ENCODE peak calls at places on chromosomes 7 and 10, in eight cellular contexts. One of them, this sample, is unnamed.

GRCh38 chr10:35386594-35387174 is 50.4 kb downstream of the CCNY start:
- DNase-seq in GM23338: no peak
- DNase-seq in HepG2: peak; percentile 32
- DNase-seq in GM12878: no peak
- DNase-seq in K562: peak; percentile 58
- DNase-seq in Panc1: no peak
- DNase-seq in SK-N-SH: peak; percentile 40
- DNase-seq in HCT116: no peak
- DNase-seq in this sample: no peak

GRCh38 chr7:116341222-116341907 is 131.0 kb downstream of the TES start:
- DNase-seq in Panc1: no peak
- DNase-seq in HCT116: no peak
- DNase-seq in SK-N-SH: no peak
- DNase-seq in K562: peak; percentile 32
- DNase-seq in GM12878: no peak
- DNase-seq in HepG2: no peak
- DNase-seq in GM23338: no peak
- DNase-seq in this sample: no peak

GRCh38 chr7:17937506-17938115 is 2.7 kb downstream of the SNX13 start:
- DNase-seq in GM12878: no peak
- DNase-seq in K562: no peak
- DNase-seq in HCT116: no peak
- DNase-seq in HepG2: no peak
- DNase-seq in Panc1: no peak
- DNase-seq in SK-N-SH: no peak
- DNase-seq in GM23338: no peak
- DNase-seq in this sample: no peak

GRCh38 chr10:74917481-74918077 is 91.2 kb downstream of the KAT6B start:
- DNase-seq in K562: no peak
- DNase-seq in HepG2: peak; percentile 83
- DNase-seq in SK-N-SH: no peak
- DNase-seq in GM12878: no peak
- DNase-seq in GM23338: no peak
- DNase-seq in Panc1: no peak
- DNase-seq in HCT116: peak; percentile 64
- DNase-seq in this sample: no peak

GRCh38 chr10:121613456-121613855 is 15.2 kb upstream of the FGFR2 start:
- DNase-seq in Panc1: no peak
- DNase-seq in GM12878: no peak
- DNase-seq in GM23338: no peak
- DNase-seq in HepG2: no peak
- DNase-seq in HCT116: no peak
- DNase-seq in SK-N-SH: no peak
- DNase-seq in K562: no peak
- DNase-seq in this sample: no peak

GRCh38 chr7:142838461-142839213 is 16.2 kb upstream of the EPHB6 start:
- DNase-seq in K562: peak; percentile 82
- DNase-seq in Panc1: no peak
- DNase-seq in GM23338: no peak
- DNase-seq in GM12878: no peak
- DNase-seq in HCT116: no peak
- DNase-seq in SK-N-SH: no peak
- DNase-seq in HepG2: no peak
- DNase-seq in this sample: no peak

GRCh38 chr10:78458983-78459638 is 425.4 kb downstream of the RPS24 start:
- DNase-seq in GM12878: no peak
- DNase-seq in K562: peak; percentile 63
- DNase-seq in Panc1: peak; percentile 85
- DNase-seq in HCT116: no peak
- DNase-seq in SK-N-SH: no peak
- DNase-seq in GM23338: no peak
- DNase-seq in HepG2: peak; percentile 99
- DNase-seq in this sample: no peak

GRCh38 chr7:124761164-124761715 is 4.4 kb downstream of the GPR37 start:
- DNase-seq in GM12878: no peak
- DNase-seq in K562: no peak
- DNase-seq in HepG2: no peak
- DNase-seq in Panc1: no peak
- DNase-seq in GM23338: no peak
- DNase-seq in SK-N-SH: no peak
- DNase-seq in HCT116: no peak
- DNase-seq in this sample: no peak

GRCh38 chr10:91798736-91799579 is 732 bp downstream of the TNKS2 start:
- DNase-seq in HCT116: peak; percentile 36
- DNase-seq in SK-N-SH: no peak
- DNase-seq in Panc1: no peak
- DNase-seq in GM23338: peak; percentile 67
- DNase-seq in K562: peak; percentile 27
- DNase-seq in GM12878: no peak
- DNase-seq in HepG2: peak; percentile 28
- DNase-seq in this sample: no peak

GRCh38 chr7:1703475-1704325 is 33.6 kb downstream of the ELFN1 start:
- DNase-seq in HepG2: no peak
- DNase-seq in K562: no peak
- DNase-seq in GM23338: peak; percentile 42
- DNase-seq in SK-N-SH: peak; percentile 32
- DNase-seq in Panc1: no peak
- DNase-seq in HCT116: no peak
- DNase-seq in GM12878: no peak
- DNase-seq in this sample: no peak

GRCh38 chr7:128740996-128741395 is 1.8 kb downstream of the CALU start:
- DNase-seq in GM12878: no peak
- DNase-seq in HCT116: no peak
- DNase-seq in Panc1: no peak
- DNase-seq in SK-N-SH: no peak
- DNase-seq in GM23338: no peak
- DNase-seq in K562: no peak
- DNase-seq in HepG2: no peak
- DNase-seq in this sample: no peak

GRCh38 chr10:112663181-112663879 is 216.3 kb downstream of the VTI1A start:
- DNase-seq in HepG2: peak; percentile 10
- DNase-seq in K562: no peak
- DNase-seq in SK-N-SH: no peak
- DNase-seq in GM12878: no peak
- DNase-seq in HCT116: peak; percentile 75
- DNase-seq in GM23338: no peak
- DNase-seq in Panc1: no peak
- DNase-seq in this sample: no peak

GRCh38 chr10:71259815-71260501 is 47.6 kb downstream of the UNC5B start:
- DNase-seq in SK-N-SH: no peak
- DNase-seq in GM12878: no peak
- DNase-seq in K562: no peak
- DNase-seq in Panc1: no peak
- DNase-seq in GM23338: no peak
- DNase-seq in HepG2: no peak
- DNase-seq in HCT116: no peak
- DNase-seq in this sample: no peak

GRCh38 chr10:30378607-30379006 is 29.5 kb upstream of the MTPAP start:
- DNase-seq in GM12878: no peak
- DNase-seq in HepG2: no peak
- DNase-seq in GM23338: peak; percentile 67
- DNase-seq in K562: no peak
- DNase-seq in SK-N-SH: no peak
- DNase-seq in HCT116: no peak
- DNase-seq in Panc1: no peak
- DNase-seq in this sample: no peak

GRCh38 chr7:29547465-29547864 is 16.2 kb upstream of the PRR15 start:
- DNase-seq in GM23338: no peak
- DNase-seq in HepG2: no peak
- DNase-seq in GM12878: no peak
- DNase-seq in SK-N-SH: no peak
- DNase-seq in Panc1: no peak
- DNase-seq in K562: no peak
- DNase-seq in HCT116: no peak
- DNase-seq in this sample: no peak

GRCh38 chr7:103524042-103524907 is 78.3 kb upstream of the SLC26A5 start:
- DNase-seq in HCT116: peak; percentile 12
- DNase-seq in K562: peak; percentile 49
- DNase-seq in GM12878: no peak
- DNase-seq in HepG2: peak; percentile 3
- DNase-seq in GM23338: peak; percentile 49
- DNase-seq in SK-N-SH: peak; percentile 72
- DNase-seq in Panc1: no peak
- DNase-seq in this sample: no peak

GRCh38 chr7:148620749-148621372 is 30.3 kb downstream of the C7orf33 start:
- DNase-seq in GM12878: no peak
- DNase-seq in K562: no peak
- DNase-seq in Panc1: no peak
- DNase-seq in SK-N-SH: no peak
- DNase-seq in HepG2: peak; percentile 16
- DNase-seq in HCT116: peak; percentile 3
- DNase-seq in GM23338: no peak
- DNase-seq in this sample: no peak

GRCh38 chr7:107387077-107387476 is 82.8 kb upstream of the GPR22 start:
- DNase-seq in GM23338: peak; percentile 64
- DNase-seq in HepG2: no peak
- DNase-seq in GM12878: no peak
- DNase-seq in HCT116: no peak
- DNase-seq in K562: peak; percentile 41
- DNase-seq in Panc1: no peak
- DNase-seq in SK-N-SH: peak; percentile 75
- DNase-seq in this sample: no peak

DNA sequence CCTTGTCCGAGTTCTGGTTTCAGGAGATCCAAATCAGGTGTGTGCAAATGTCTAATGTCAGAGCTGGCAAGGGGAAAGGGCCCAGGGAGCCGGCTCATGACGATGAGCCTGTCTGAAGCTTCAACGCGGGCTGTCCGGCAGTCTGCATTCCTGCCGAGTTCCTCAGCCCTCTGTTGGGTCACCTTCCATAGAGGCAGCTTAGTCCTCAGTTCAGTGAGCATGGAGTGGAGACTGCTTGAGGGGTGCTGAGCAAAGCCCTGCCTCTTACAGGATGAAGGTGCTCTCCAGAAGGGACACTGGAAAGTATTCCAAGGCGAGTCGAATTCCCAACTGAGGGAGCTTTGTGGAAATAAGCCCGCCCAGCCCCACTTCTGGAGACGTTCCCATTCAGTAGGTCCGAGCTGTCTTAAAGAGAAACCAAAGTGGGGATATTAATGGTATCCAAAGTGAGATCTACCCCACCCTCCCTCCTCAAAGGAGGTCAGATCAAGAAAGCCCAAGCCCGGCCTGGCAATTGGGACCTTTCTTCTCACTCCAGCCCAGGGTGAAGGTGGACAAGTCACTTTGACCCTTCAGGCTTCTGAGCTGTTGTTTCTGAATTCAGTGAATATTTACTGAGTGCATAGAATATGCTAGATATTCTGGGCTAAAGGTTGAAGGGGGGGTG is 3.3 kb downstream of the EGFR start:
- DNase-seq in K562: no peak
- DNase-seq in SK-N-SH: no peak
- DNase-seq in GM12878: no peak
- DNase-seq in GM23338: no peak
- DNase-seq in HCT116: no peak
- DNase-seq in Panc1: no peak
- DNase-seq in HepG2: no peak
- DNase-seq in this sample: no peak
- TF ChIP-seq REST in K562: no peak
- TF ChIP-seq REST in SK-N-SH: no peak
- TF ChIP-seq REST in GM12878: no peak
- TF ChIP-seq REST in GM23338: no peak
- TF ChIP-seq REST in HCT116: no peak
- TF ChIP-seq REST in Panc1: no peak
- TF ChIP-seq REST in HepG2: no peak
- TF ChIP-seq REST in this sample: no peak

GRCh38 chr10:44911081-44911540 is at the start of gene TMEM72:
- DNase-seq in HCT116: no peak
- DNase-seq in GM23338: peak; percentile 61
- DNase-seq in Panc1: no peak
- DNase-seq in K562: peak; percentile 65
- DNase-seq in SK-N-SH: peak; percentile 27
- DNase-seq in HepG2: peak; percentile 66
- DNase-seq in GM12878: no peak
- DNase-seq in this sample: no peak
- H3K27ac ChIP-seq in HCT116: no peak within 1 kb of the TSS
- H3K27ac ChIP-seq in GM23338: no peak within 1 kb of the TSS
- H3K27ac ChIP-seq in Panc1: no peak within 1 kb of the TSS
- H3K27ac ChIP-seq in K562: no peak within 1 kb of the TSS
- H3K27ac ChIP-seq in SK-N-SH: no peak within 1 kb of the TSS
- H3K27ac ChIP-seq in HepG2: no peak within 1 kb of the TSS
- H3K27ac ChIP-seq in GM12878: no peak within 1 kb of the TSS
- H3K27ac ChIP-seq in this sample: peak within 1 kb of the TSS; percentile 86

DNA sequence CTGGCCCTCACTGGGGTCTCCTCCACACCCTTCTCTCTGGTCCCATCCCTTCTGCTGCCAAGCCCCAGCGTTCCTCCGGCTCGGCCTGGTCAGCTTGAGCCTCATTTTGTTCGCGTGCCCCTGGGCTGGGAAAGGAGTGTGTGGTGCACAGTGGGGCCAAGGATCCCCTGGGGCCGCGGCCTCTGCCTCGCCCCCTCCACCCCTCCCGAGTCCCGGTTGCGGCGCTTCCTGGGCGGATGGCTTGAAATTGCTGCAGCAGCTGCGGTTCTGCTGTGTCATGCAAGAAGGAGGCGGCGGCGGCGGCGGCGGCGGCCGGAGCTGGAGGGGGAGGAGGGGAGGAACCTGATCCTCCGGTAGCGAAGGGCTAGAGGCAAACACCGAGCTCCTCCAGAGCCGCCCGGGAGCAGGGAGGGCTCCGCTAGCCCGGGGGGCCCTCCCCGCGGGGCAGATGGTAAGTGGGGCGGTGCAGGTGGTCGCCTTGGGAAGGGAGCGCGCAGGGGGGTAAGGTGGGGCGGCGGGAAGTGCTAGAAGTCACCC is 217.9 kb upstream of the MKLN1 start:
- DNase-seq in SK-N-SH: peak; percentile 86
- DNase-seq in K562: peak; percentile 93
- DNase-seq in GM23338: peak; percentile 89
- DNase-seq in GM12878: no peak
- DNase-seq in HCT116: no peak
- DNase-seq in Panc1: no peak
- DNase-seq in HepG2: peak; percentile 59
- DNase-seq in this sample: peak; percentile 86
- TF ChIP-seq POLR2AphosphoS5 in SK-N-SH: peak; percentile 68
- TF ChIP-seq POLR2AphosphoS5 in K562: peak; percentile 49
- TF ChIP-seq POLR2AphosphoS5 in GM23338: peak; percentile 44
- TF ChIP-seq POLR2AphosphoS5 in GM12878: no peak
- TF ChIP-seq POLR2AphosphoS5 in HCT116: no peak
- TF ChIP-seq POLR2AphosphoS5 in Panc1: no peak
- TF ChIP-seq POLR2AphosphoS5 in HepG2: no peak
- TF ChIP-seq POLR2AphosphoS5 in this sample: peak; percentile 54

DNA sequence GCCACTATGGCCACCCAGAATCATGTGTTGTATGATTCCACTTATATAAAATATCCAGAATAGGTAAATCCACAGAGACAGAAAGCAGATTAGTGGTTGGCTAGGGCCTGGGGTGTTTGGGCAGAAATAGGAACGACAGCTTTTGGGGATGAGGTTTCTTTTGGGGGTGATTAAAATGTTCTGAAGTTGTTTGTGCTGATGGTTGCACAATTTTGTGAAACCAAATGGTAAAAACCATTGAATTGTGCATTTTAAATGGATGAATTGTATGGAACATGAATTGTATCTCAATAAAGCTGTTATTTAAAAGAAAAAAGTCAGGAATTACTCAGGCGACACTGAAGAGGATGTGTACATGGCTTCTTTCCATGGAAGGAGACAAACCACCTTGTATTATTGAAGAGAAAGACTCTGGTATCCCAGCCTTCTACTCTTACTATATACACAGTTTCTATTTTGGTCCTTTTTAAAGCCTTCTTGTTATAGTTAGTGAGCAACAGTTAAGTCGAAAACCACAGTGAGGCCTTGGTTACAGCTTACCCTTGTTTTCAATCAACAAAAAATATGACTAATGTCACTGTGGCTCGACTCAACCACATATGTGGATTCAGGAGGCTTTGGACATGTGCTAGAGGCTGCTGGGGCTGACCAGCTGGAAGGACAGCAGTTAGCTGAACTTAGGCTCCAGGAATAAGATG is 57.1 kb upstream of the KMT2E start:
- DNase-seq in HCT116: no peak
- DNase-seq in SK-N-SH: no peak
- DNase-seq in HepG2: no peak
- DNase-seq in GM23338: no peak
- DNase-seq in GM12878: peak; percentile 77
- DNase-seq in K562: no peak
- DNase-seq in Panc1: peak; percentile 45
- DNase-seq in this sample: peak; percentile 20
- TF ChIP-seq REST in HCT116: no peak
- TF ChIP-seq REST in SK-N-SH: no peak
- TF ChIP-seq REST in HepG2: no peak
- TF ChIP-seq REST in GM23338: no peak
- TF ChIP-seq REST in GM12878: no peak
- TF ChIP-seq REST in K562: no peak
- TF ChIP-seq REST in Panc1: no peak
- TF ChIP-seq REST in this sample: no peak